ENCODE peak calls at places on chromosome 20, in eight cellular contexts. X, Q, O, U, I, B, K and F are unnamed samples.

GRCh38 chr20:44326391-44327159 is 10.3 kb upstream of the R3HDML start:
- DNase-seq in X (peak), Q (no peak), O (no peak), U (no peak), I (no peak), B (no peak), K (peak), F (no peak)

GRCh38 chr20:1816384-1817381 is 78.5 kb upstream of the SIRPA start:
- DNase-seq in X (peak), Q (no peak), O (peak), U (peak), I (peak), B (peak), K (no peak), F (no peak)

GRCh38 chr20:57388953-57389694 is 2.1 kb upstream of the RBM38 start:
- DNase-seq in X (peak), Q (peak), O (peak), U (peak), I (peak), B (peak), K (peak), F (peak)

GRCh38 chr20:528923-529594 is 14.5 kb downstream of the CSNK2A1 start:
- DNase-seq in X (no peak), Q (no peak), O (peak), U (peak), I (peak), B (peak), K (no peak), F (no peak)

GRCh38 chr20:59001449-59002171 is 5.4 kb downstream of the CTSZ start:
- DNase-seq in X (no peak), Q (no peak), O (no peak), U (no peak), I (no peak), B (no peak), K (no peak), F (no peak)

GRCh38 chr20:44540834-44541233 is 19.0 kb upstream of the SERINC3 start:
- DNase-seq in X (no peak), Q (no peak), O (peak), U (peak), I (peak), B (peak), K (no peak), F (no peak)

GRCh38 chr20:49583669-49584417 is 15.9 kb upstream of the PTGIS start:
- DNase-seq in X (no peak), Q (peak), O (peak), U (peak), I (peak), B (peak), K (peak), F (no peak)

GRCh38 chr20:1833728-1834726 is 61.2 kb upstream of the SIRPA start:
- DNase-seq in X (no peak), Q (no peak), O (no peak), U (no peak), I (no peak), B (no peak), K (no peak), F (no peak)

GRCh38 chr20:50450961-50451752 is 59.0 kb upstream of the PTPN1 start:
- DNase-seq in X (no peak), Q (peak), O (peak), U (peak), I (peak), B (peak), K (no peak), F (no peak)

GRCh38 chr20:47133809-47134456 is 222.6 kb downstream of the ZMYND8 start:
- DNase-seq in X (no peak), Q (no peak), O (peak), U (peak), I (peak), B (peak), K (no peak), F (no peak)

GRCh38 chr20:5002077-5002413 is 735 bp upstream of the SLC23A2 start:
- DNase-seq in X (no peak), Q (no peak), O (no peak), U (no peak), I (no peak), B (no peak), K (peak), F (no peak)

GRCh38 chr20:62364911-62365736 is 2.0 kb downstream of the LAMA5 start:
- DNase-seq in X (no peak), Q (peak), O (no peak), U (no peak), I (no peak), B (no peak), K (peak), F (no peak)

GRCh38 chr20:49233226-49233625 is 14.0 kb downstream of the DDX27 start:
- DNase-seq in X (no peak), Q (no peak), O (no peak), U (no peak), I (no peak), B (no peak), K (no peak), F (no peak)